ENCODE peak calls at places on chromosomes 13 and 19, in five cellular contexts. One of them, this sample, is unnamed.

GRCh38 chr19:31055454-31055853 is 293.8 kb downstream of the TSHZ3 start:
- DNase-seq in trophoblast cell: no peak
- DNase-seq in neuronal stem cell: no peak
- DNase-seq in H9: no peak
- DNase-seq in H1: no peak
- DNase-seq in this sample: no peak

GRCh38 chr13:61765181-61765742 is 349.6 kb upstream of the PCDH20 start:
- DNase-seq in trophoblast cell: no peak
- DNase-seq in neuronal stem cell: no peak
- DNase-seq in H9: no peak
- DNase-seq in H1: no peak
- DNase-seq in this sample: no peak

GRCh38 chr19:58261968-58262921 is 16.5 kb upstream of the ZNF8 start:
- DNase-seq in trophoblast cell: no peak
- DNase-seq in neuronal stem cell: no peak
- DNase-seq in H9: no peak
- DNase-seq in H1: no peak
- DNase-seq in this sample: peak; percentile 30

GRCh38 chr19:6066661-6067646 is 43.3 kb downstream of the RFX2 start:
- DNase-seq in trophoblast cell: peak; percentile 98
- DNase-seq in neuronal stem cell: peak; percentile 95
- DNase-seq in H9: peak; percentile 79
- DNase-seq in H1: no peak
- DNase-seq in this sample: peak; percentile 99

GRCh38 chr19:3443840-3444694 is 36.3 kb downstream of the SMIM24 start:
- DNase-seq in trophoblast cell: no peak
- DNase-seq in neuronal stem cell: peak; percentile 89
- DNase-seq in H9: peak; percentile 85
- DNase-seq in H1: no peak
- DNase-seq in this sample: peak; percentile 75

GRCh38 chr19:33507021-33507956 is 14.3 kb downstream of the PEPD start:
- DNase-seq in trophoblast cell: peak; percentile 75
- DNase-seq in neuronal stem cell: no peak
- DNase-seq in H9: no peak
- DNase-seq in H1: no peak
- DNase-seq in this sample: no peak

GRCh38 chr13:112454648-112455334 is 78.6 kb downstream of the SPACA7 start:
- DNase-seq in trophoblast cell: no peak
- DNase-seq in neuronal stem cell: no peak
- DNase-seq in H9: peak; percentile 23
- DNase-seq in H1: no peak
- DNase-seq in this sample: no peak

GRCh38 chr19:37977992-37978391 is 71.0 kb downstream of the SIPA1L3 start:
- DNase-seq in trophoblast cell: no peak
- DNase-seq in neuronal stem cell: no peak
- DNase-seq in H9: no peak
- DNase-seq in H1: no peak
- DNase-seq in this sample: peak; percentile 88

GRCh38 chr19:1882089-1882785 is 3.1 kb downstream of the ABHD17A start:
- DNase-seq in trophoblast cell: no peak
- DNase-seq in neuronal stem cell: no peak
- DNase-seq in H9: peak; percentile 25
- DNase-seq in H1: no peak
- DNase-seq in this sample: no peak

GRCh38 chr19:5480427-5480836 is 25.2 kb downstream of the ZNRF4 start:
- DNase-seq in trophoblast cell: peak; percentile 80
- DNase-seq in neuronal stem cell: no peak
- DNase-seq in H9: peak; percentile 64
- DNase-seq in H1: peak; percentile 19
- DNase-seq in this sample: peak; percentile 15

GRCh38 chr19:40231544-40232424 is 5.3 kb upstream of the CCNP start:
- DNase-seq in trophoblast cell: peak; percentile 22
- DNase-seq in neuronal stem cell: no peak
- DNase-seq in H9: peak; percentile 69
- DNase-seq in H1: no peak
- DNase-seq in this sample: peak; percentile 26

GRCh38 chr13:69423844-69424243 is 683.8 kb upstream of the ATXN8OS start:
- DNase-seq in trophoblast cell: no peak
- DNase-seq in neuronal stem cell: no peak
- DNase-seq in H9: no peak
- DNase-seq in H1: no peak
- DNase-seq in this sample: no peak

GRCh38 chr19:56837492-56837891 is 3.0 kb downstream of the PEG3 start:
- DNase-seq in trophoblast cell: peak; percentile 73
- DNase-seq in neuronal stem cell: no peak
- DNase-seq in H9: no peak
- DNase-seq in H1: no peak
- DNase-seq in this sample: no peak

DNA sequence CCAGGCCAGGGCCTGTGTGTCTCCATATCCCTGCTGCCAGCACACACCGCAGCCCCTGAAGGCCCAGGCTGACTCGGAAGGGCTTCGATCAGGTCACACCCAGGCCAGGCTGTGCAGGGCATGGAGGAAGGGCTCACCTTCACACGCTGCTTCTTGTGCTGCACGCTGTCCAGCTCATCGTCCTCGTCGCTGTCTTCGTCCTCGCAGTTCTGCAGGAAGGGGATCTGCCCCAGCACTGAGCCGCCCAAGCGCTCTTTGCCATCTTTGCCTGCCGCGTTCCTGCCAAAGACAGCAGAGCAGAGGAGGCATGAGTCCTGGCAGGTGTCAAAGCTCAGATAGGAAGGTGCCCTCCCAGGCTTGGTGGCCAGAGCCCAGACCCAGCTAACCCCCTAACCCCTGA is 13.7 kb upstream of the PRKD2 start:
- DNase-seq in trophoblast cell: no peak
- DNase-seq in neuronal stem cell: no peak
- DNase-seq in H9: no peak
- DNase-seq in H1: no peak
- DNase-seq in this sample: no peak
- H3K27ac ChIP-seq in trophoblast cell: no peak overlapping the region
- H3K27ac ChIP-seq in neuronal stem cell: no peak overlapping the region
- H3K27ac ChIP-seq in H9: no peak overlapping the region
- H3K27ac ChIP-seq in H1: no peak overlapping the region
- H3K27ac ChIP-seq in this sample: peak overlapping the region; percentile 0

DNA sequence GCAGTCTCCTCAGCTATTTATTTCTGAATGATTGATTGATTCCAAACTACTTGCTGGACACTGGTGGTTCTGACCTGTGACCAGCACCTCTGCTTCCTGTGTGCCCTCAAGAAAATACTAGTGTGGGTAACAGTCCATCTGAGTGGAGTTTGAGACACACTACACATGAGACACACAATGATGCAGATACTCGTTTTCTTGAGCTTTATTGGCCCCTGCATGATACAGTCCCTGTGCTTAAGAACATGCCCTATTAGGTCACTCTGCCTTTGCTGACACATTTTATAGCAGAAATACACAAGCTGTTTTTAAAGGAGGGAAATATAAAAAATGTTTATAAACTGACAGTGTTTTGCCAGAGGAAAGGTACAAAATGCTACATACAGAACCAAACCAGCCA is 126.9 kb downstream of the STK24 start:
- DNase-seq in trophoblast cell: no peak
- DNase-seq in neuronal stem cell: no peak
- DNase-seq in H9: no peak
- DNase-seq in H1: no peak
- DNase-seq in this sample: peak; percentile 58
- H2BK12ac ChIP-seq in trophoblast cell: no peak overlapping the region
- H2BK12ac ChIP-seq in neuronal stem cell: no peak overlapping the region
- H2BK12ac ChIP-seq in H9: no peak overlapping the region
- H2BK12ac ChIP-seq in H1: no peak overlapping the region
- H2BK12ac ChIP-seq in this sample: no peak overlapping the region

GRCh38 chr13:33520480-33520839 is 234.9 kb upstream of the STARD13 start:
- DNase-seq in trophoblast cell: no peak
- DNase-seq in neuronal stem cell: no peak
- DNase-seq in H9: no peak
- DNase-seq in H1: no peak
- DNase-seq in this sample: no peak
- H3K27ac ChIP-seq in trophoblast cell: no peak overlapping the region
- H3K27ac ChIP-seq in neuronal stem cell: no peak overlapping the region
- H3K27ac ChIP-seq in H9: no peak overlapping the region
- H3K27ac ChIP-seq in H1: no peak overlapping the region
- H3K27ac ChIP-seq in this sample: no peak overlapping the region

GRCh38 chr19:44308011-44308410 is 3.2 kb upstream of the ZNF235 start:
- DNase-seq in trophoblast cell: no peak
- DNase-seq in neuronal stem cell: no peak
- DNase-seq in H9: no peak
- DNase-seq in H1: no peak
- DNase-seq in this sample: no peak
- H2BK12ac ChIP-seq in trophoblast cell: no peak overlapping the region
- H2BK12ac ChIP-seq in neuronal stem cell: no peak overlapping the region
- H2BK12ac ChIP-seq in H9: no peak overlapping the region
- H2BK12ac ChIP-seq in H1: no peak overlapping the region
- H2BK12ac ChIP-seq in this sample: no peak overlapping the region

DNA sequence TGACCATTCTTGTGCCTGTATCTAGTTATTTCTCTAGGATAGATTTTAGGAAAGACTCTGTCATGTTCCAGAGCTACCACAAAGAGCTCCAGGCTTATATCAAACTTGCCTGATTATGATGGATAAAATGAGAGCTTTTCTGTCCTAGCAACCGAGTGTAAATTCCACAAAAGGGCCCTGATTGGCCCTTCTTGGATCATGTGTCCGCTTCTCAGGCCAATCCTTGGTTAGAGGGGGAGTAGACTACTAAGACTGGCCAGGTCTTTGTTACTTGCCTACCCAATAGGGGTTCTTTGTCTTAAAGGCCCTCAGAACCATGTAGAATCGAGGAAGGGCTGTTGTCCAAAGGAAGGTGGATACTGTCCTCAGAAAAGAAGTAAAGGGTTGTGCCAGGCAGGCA is 2.4 kb downstream of the DHX34 start:
- DNase-seq in trophoblast cell: no peak
- DNase-seq in neuronal stem cell: no peak
- DNase-seq in H9: peak; percentile 64
- DNase-seq in H1: no peak
- DNase-seq in this sample: peak; percentile 53
- H3K27ac ChIP-seq in trophoblast cell: no peak overlapping the region
- H3K27ac ChIP-seq in neuronal stem cell: no peak overlapping the region
- H3K27ac ChIP-seq in H9: no peak overlapping the region
- H3K27ac ChIP-seq in H1: peak overlapping the region; percentile 41
- H3K27ac ChIP-seq in this sample: no peak overlapping the region

DNA sequence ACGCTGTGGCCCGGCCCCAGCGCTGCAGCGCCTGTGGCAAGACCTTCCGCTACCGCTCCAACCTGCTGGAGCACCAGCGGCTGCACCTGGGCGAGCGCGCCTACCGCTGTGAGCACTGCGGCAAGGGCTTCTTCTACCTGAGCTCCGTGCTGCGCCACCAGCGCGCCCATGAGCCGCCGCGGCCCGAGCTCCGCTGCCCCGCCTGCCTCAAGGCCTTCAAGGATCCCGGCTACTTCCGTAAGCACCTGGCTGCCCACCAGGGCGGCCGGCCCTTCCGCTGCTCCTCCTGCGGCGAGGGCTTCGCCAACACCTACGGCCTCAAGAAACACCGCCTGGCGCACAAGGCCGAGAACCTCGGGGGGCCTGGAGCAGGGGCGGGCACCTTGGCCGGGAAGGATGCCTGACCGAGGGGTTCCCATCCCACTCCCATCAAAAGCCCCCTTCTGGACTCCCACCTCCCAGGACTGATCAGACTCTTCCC is 7.9 kb downstream of the ZNF784 start:
- DNase-seq in trophoblast cell: no peak
- DNase-seq in neuronal stem cell: no peak
- DNase-seq in H9: no peak
- DNase-seq in H1: no peak
- DNase-seq in this sample: no peak
- H2BK12ac ChIP-seq in trophoblast cell: no peak overlapping the region
- H2BK12ac ChIP-seq in neuronal stem cell: no peak overlapping the region
- H2BK12ac ChIP-seq in H9: no peak overlapping the region
- H2BK12ac ChIP-seq in H1: no peak overlapping the region
- H2BK12ac ChIP-seq in this sample: no peak overlapping the region

GRCh38 chr13:77105051-77105450 is 78.1 kb upstream of the FBXL3 start:
- DNase-seq in trophoblast cell: no peak
- DNase-seq in neuronal stem cell: no peak
- DNase-seq in H9: no peak
- DNase-seq in H1: no peak
- DNase-seq in this sample: no peak
- H3K27ac ChIP-seq in trophoblast cell: no peak overlapping the region
- H3K27ac ChIP-seq in neuronal stem cell: peak overlapping the region; percentile 46
- H3K27ac ChIP-seq in H9: no peak overlapping the region
- H3K27ac ChIP-seq in H1: no peak overlapping the region
- H3K27ac ChIP-seq in this sample: no peak overlapping the region

This sample was measured in mesenchymal stem cell.